ENCODE peak calls at places on chromosomes 2 and 18, in seven cellular contexts. R is stomach, C is foreskin keratinocyte, X is adrenal gland, T is GM03348, D is glutamatergic neuron, E is SK-N-MC. K is an unnamed sample.

GRCh38 chr2:120559401-120559800 is 176.3 kb upstream of the GLI2 start:
- DNase-seq in D (no peak), E (no peak), C (peak), T (peak), X (no peak), R (no peak), K (no peak)

GRCh38 chr18:31774960-31775359 is 14.3 kb upstream of the SLC25A52 start:
- DNase-seq in C (no peak), R (no peak), T (no peak), E (no peak), X (no peak), D (no peak), K (no peak)

GRCh38 chr2:150617351-150617750 is 129.9 kb upstream of the RND3 start:
- DNase-seq in C (no peak), X (no peak), R (no peak), E (no peak), T (no peak), D (no peak), K (no peak)

GRCh38 chr18:24528857-24529256 is 68.4 kb downstream of the HRH4 start:
- DNase-seq in E (no peak), T (no peak), X (peak), R (no peak), C (no peak), D (no peak), K (no peak)

GRCh38 chr2:67463810-67464209 is 66.7 kb downstream of the ETAA1 start:
- DNase-seq in D (no peak), E (no peak), X (no peak), T (no peak), R (no peak), C (peak), K (no peak)

GRCh38 chr2:211982162-211982561 is 556.4 kb downstream of the ERBB4 start:
- DNase-seq in R (no peak), D (no peak), T (no peak), X (no peak), C (no peak), E (no peak), K (no peak)

GRCh38 chr18:78268226-78268625 is 711.4 kb upstream of the SALL3 start:
- DNase-seq in D (no peak), R (no peak), E (no peak), C (no peak), X (no peak), T (no peak), K (no peak)

GRCh38 chr18:62407660-62408059 is 82.5 kb downstream of the TNFRSF11A start:
- DNase-seq in E (no peak), T (no peak), D (no peak), X (no peak), C (no peak), R (no peak), K (no peak)

GRCh38 chr2:133157141-133157540 is 411.1 kb downstream of the NCKAP5 start:
- DNase-seq in D (no peak), X (no peak), C (no peak), E (no peak), T (no peak), R (no peak), K (no peak)

GRCh38 chr2:66069937-66070716 is 364.8 kb upstream of the MEIS1 start:
- DNase-seq in X (no peak), R (no peak), C (no peak), T (no peak), E (no peak), D (no peak), K (no peak)

GRCh38 chr2:101300164-101300563 is 8.3 kb downstream of the RNF149 start:
- DNase-seq in D (no peak), T (no peak), R (no peak), C (no peak), E (no peak), X (no peak), K (no peak)

GRCh38 chr18:74945774-74946545 is 263.0 kb downstream of the PTGR3 start:
- DNase-seq in D (no peak), C (no peak), R (no peak), E (no peak), X (no peak), T (peak), K (no peak)

GRCh38 chr2:8532408-8532807 is 149.4 kb upstream of the ID2 start:
- DNase-seq in D (no peak), T (no peak), E (no peak), C (no peak), X (no peak), R (no peak), K (no peak)

GRCh38 chr2:45040786-45041185 is 31.5 kb upstream of the SIX2 start:
- DNase-seq in R (no peak), C (no peak), E (no peak), T (no peak), D (no peak), X (no peak), K (no peak)

GRCh38 chr2:169363027-169363569 is 764 bp upstream of the LRP2 start:
- DNase-seq in T (peak), C (no peak), E (no peak), R (no peak), D (no peak), X (no peak), K (no peak)

GRCh38 chr2:35082072-35082471 is 1273.5 kb upstream of the CRIM1 start:
- DNase-seq in E (no peak), R (no peak), X (no peak), C (no peak), D (no peak), T (no peak), K (no peak)

GRCh38 chr2:150561076-150561475 is 73.6 kb upstream of the RND3 start:
- DNase-seq in R (no peak), X (no peak), D (no peak), T (no peak), E (no peak), C (no peak), K (no peak)

K was measured in activated CD8-positive, alpha-beta memory T cell treated with anti-CD3 and anti-CD28 coated beads, Interleukin-2, amount 50 U/mL, for 48 hours.